ENCODE peak calls at places on chromosomes 11 and 22, in four cellular contexts. X, Z, W and O are unnamed samples.

GRCh38 chr11:73281201-73281741 is 9.1 kb downstream of the P2RY6 start:
- DNase-seq in Z (no peak), X (no peak), W (no peak), O (no peak)

GRCh38 chr11:26964335-26964734 is 29.6 kb upstream of the FIBIN start:
- DNase-seq in Z (no peak), W (no peak), X (no peak), O (no peak)

GRCh38 chr22:47631571-47632102 is 869.2 kb downstream of the TBC1D22A start:
- DNase-seq in W (peak; percentile 75), X (no peak), Z (no peak), O (no peak)

GRCh38 chr11:25860677-25861445 is 471.1 kb upstream of the ANO3 start:
- DNase-seq in W (no peak), X (no peak), Z (no peak), O (no peak)

GRCh38 chr11:612201-612960 is 3.4 kb downstream of the IRF7 start:
- DNase-seq in X (peak; percentile 57), W (no peak), Z (no peak), O (peak; percentile 29)

GRCh38 chr11:128587415-128587814 is at the start of gene ETS1:
- DNase-seq in W (no peak), X (peak; percentile 7), Z (no peak), O (no peak)

GRCh38 chr11:128453444-128454336 is 133.7 kb downstream of the ETS1 start:
- DNase-seq in Z (no peak), W (no peak), X (no peak), O (no peak)

GRCh38 chr11:7609521-7609920 is 63.8 kb downstream of the CYB5R2 start:
- DNase-seq in Z (no peak), X (no peak), W (no peak), O (no peak)

GRCh38 chr11:60777572-60777971 is 7.6 kb upstream of the MS4A10 start:
- DNase-seq in Z (no peak), W (no peak), X (peak; percentile 44), O (peak; percentile 37)

GRCh38 chr11:33808228-33808828 is 34.0 kb upstream of the FBXO3 start:
- DNase-seq in W (peak; percentile 82), X (peak; percentile 81), Z (peak; percentile 96), O (peak; percentile 63)

GRCh38 chr11:119134389-119134978 is 13.1 kb downstream of the HINFP start:
- DNase-seq in W (no peak), X (peak; percentile 21), Z (peak; percentile 46), O (no peak)

GRCh38 chr11:44716256-44716655 is 10.5 kb upstream of the TSPAN18 start:
- DNase-seq in W (no peak), Z (no peak), X (no peak), O (no peak)

GRCh38 chr11:84691830-84692229 is 935.3 kb downstream of the DLG2 start:
- DNase-seq in W (no peak), X (no peak), Z (no peak), O (no peak)

GRCh38 chr11:128547946-128548654 is 39.3 kb downstream of the ETS1 start:
- DNase-seq in W (no peak), X (no peak), Z (no peak), O (no peak)

GRCh38 chr22:20031732-20032406 is 11.0 kb downstream of the TANGO2 start:
- DNase-seq in W (no peak), Z (no peak), X (no peak), O (no peak)

GRCh38 chr11:5713695-5714094 is 22.6 kb upstream of the OR56B1 start:
- DNase-seq in Z (no peak), W (no peak), X (no peak), O (no peak)

GRCh38 chr11:123603666-123604065 is 50.8 kb downstream of the SCN3B start:
- DNase-seq in X (no peak), W (no peak), Z (no peak), O (no peak)

GRCh38 chr11:72776844-72777754 is 16.7 kb downstream of the STARD10 start:
- DNase-seq in Z (no peak), W (peak; percentile 89), X (no peak), O (no peak)

GRCh38 chr22:37330200-37331033 is 48.1 kb downstream of the CYTH4 start:
- DNase-seq in Z (peak; percentile 91), X (peak; percentile 87), W (peak; percentile 79), O (peak; percentile 88)

GRCh38 chr11:90635145-90635544 is 412.3 kb upstream of the CHORDC1 start:
- DNase-seq in Z (no peak), W (no peak), X (no peak), O (no peak)

GRCh38 chr11:35260342-35260985 is 121.5 kb downstream of the CD44 start:
- DNase-seq in X (peak; percentile 69), Z (no peak), W (no peak), O (no peak)

GRCh38 chr11:59221438-59221837 is 8.7 kb upstream of the MPEG1 start:
- DNase-seq in X (peak; percentile 4), Z (no peak), W (no peak), O (no peak)

GRCh38 chr11:134341805-134342571 is 10.2 kb downstream of the GLB1L2 start:
- DNase-seq in X (no peak), W (no peak), Z (no peak), O (no peak)

GRCh38 chr11:134342572-134343340 is 11.0 kb downstream of the GLB1L2 start:
- DNase-seq in X (no peak), Z (no peak), W (no peak), O (no peak)

GRCh38 chr11:134339756-134340155 is 8.0 kb downstream of the GLB1L2 start:
- DNase-seq in Z (no peak), W (no peak), X (no peak), O (no peak)

GRCh38 chr11:134338654-134339053 is 6.9 kb downstream of the GLB1L2 start:
- DNase-seq in Z (no peak), X (no peak), W (no peak), O (no peak)

DNA sequence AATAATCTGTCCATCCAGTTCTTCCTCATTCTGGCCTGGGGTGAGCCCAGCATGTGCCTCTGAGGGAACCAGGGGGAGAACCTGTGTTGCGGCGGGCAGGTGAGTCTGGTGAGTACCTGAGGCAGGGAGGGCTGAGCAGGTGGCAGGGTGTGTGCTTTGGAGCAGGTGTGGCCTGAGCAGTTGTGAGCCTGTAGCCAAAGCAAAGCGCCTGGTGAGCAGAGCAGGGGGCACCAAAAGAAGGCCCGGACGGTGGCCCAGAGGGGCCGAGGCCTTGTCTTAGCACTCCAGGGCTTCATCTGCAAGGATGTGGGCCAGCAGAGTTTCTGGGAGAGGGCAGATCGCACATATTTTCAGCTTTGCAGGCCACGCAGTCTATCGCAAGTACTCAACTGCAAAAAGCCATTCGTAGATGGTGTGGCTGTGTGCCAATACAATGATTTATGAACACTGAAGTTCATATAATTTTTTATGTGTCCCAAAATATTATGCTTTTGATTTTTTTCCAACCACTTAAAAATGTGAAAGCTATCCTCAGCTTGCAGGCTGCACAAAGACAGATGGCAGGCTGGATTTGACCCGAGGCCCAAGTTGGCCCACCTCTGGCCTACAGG is 8.7 kb downstream of the GLB1L2 start:
- DNase-seq in X (no peak), W (no peak), Z (no peak), O (no peak)
- TF ChIP-seq HMGXB4 in X (no peak), W (no peak), Z (no peak), O (no peak)

DNA sequence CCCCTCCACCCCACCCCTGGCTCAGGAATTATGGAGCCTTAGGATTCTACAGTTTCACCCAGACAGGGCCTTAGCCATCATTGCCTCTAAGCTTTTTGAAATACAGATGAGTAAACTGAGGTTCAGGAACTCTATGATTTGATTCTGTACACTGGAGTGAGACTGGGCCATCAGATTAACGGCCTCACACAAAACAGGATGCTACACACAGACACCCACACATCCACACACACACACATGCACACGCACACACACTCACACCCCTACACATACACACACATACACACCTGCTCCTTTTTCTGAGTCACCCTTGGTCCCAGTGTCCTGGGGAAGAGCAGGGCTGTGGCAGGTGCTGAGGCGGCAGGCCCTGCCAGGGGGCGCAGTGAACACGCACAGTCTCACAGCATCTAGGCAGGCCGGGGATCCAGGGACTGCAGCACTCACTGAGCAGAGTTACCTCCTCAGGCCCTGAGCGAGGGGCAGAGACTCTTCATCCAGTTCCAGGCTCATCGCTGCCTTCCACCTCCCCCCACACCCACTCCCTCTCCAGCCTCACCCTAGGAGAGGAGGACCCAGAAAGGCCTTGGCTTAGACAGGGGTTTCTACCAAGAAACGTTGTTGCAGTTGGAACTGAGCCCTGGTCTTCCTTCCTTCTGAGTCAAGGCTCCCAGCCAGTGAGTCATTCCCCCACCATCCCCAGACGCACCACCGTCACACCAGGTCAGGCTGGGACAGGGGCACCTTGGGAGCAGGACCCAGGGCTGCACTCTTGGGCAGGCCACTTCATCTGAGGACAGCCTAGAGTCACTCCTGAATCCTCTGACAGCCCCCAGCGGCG is 89.8 kb upstream of the PARVA start:
- DNase-seq in Z (peak; percentile 78), W (peak; percentile 49), X (peak; percentile 95), O (peak; percentile 59)
- TF ChIP-seq HMGXB4 in Z (no peak), W (no peak), X (no peak), O (peak; percentile 42)

GRCh38 chr11:47724041-47724729 is 9.0 kb upstream of the AGBL2 start:
- DNase-seq in X (peak; percentile 53), W (no peak), Z (no peak), O (peak; percentile 98)
- TF ChIP-seq HMGXB4 in X (no peak), W (no peak), Z (no peak), O (peak; percentile 37)

GRCh38 chr11:18012906-18013781 is at the start of gene SERGEF:
- DNase-seq in X (peak; percentile 89), W (peak; percentile 97), Z (peak; percentile 94), O (peak; percentile 86)

GRCh38 chr11:18011633-18012313 is 1.1 kb downstream of the SERGEF start:
- DNase-seq in W (peak; percentile 18), Z (peak; percentile 12), X (no peak), O (peak; percentile 21)

GRCh38 chr11:18013790-18014507 is 1.1 kb upstream of the SERGEF start:
- DNase-seq in Z (peak; percentile 12), X (peak; percentile 10), W (no peak), O (no peak)

GRCh38 chr11:18010977-18011586 is 1.8 kb downstream of the SERGEF start:
- DNase-seq in Z (no peak), W (no peak), X (no peak), O (peak; percentile 28)

GRCh38 chr11:18012314-18012905 is 437 bp downstream of the SERGEF start:
- DNase-seq in X (peak; percentile 20), W (peak; percentile 25), Z (no peak), O (peak; percentile 45)
- TF ChIP-seq HMGXB4 in X (no peak), W (peak; percentile 12), Z (no peak), O (no peak)